ENCODE peak calls at places on chromosomes 12 and 14, in six cellular contexts. X is heart left ventricle, W is ovary, A is thoracic aorta, F is GM23338, D is lower leg skin. U is an unnamed sample.
A peak's percentile ranks its signal among the peaks of the same experiment; 100 is the strongest.

GRCh38 chr12:109445224-109445623 is 31.9 kb downstream of the KCTD10 start:
- DNase-seq in D (no peak), X (no peak), F (no peak), A (no peak), W (no peak), U (no peak)

GRCh38 chr12:121992059-121992879 is 29.4 kb upstream of the BCL7A start:
- DNase-seq in F (no peak), A (no peak), D (no peak), W (no peak), X (peak; percentile 56), U (no peak)

GRCh38 chr12:14664434-14665023 is 31.9 kb downstream of the GUCY2C start:
- DNase-seq in D (no peak), W (peak; percentile 23), F (peak; percentile 71), A (no peak), X (no peak), U (no peak)

GRCh38 chr14:24250354-24250753 is 7.9 kb upstream of the TINF2 start:
- DNase-seq in D (peak; percentile 32), F (no peak), A (no peak), W (no peak), X (no peak), U (no peak)

GRCh38 chr12:32198555-32198954 is 91.9 kb downstream of the BICD1 start:
- DNase-seq in W (no peak), A (no peak), F (no peak), D (no peak), X (no peak), U (no peak)

GRCh38 chr12:116087399-116087798 is 190.1 kb downstream of the MED13L start:
- DNase-seq in F (no peak), A (no peak), X (no peak), W (no peak), D (no peak), U (no peak)

GRCh38 chr12:13968281-13968680 is 13.1 kb downstream of the GRIN2B start:
- DNase-seq in X (no peak), F (no peak), A (no peak), W (no peak), D (no peak), U (no peak)

GRCh38 chr14:104551851-104552737 is 27.5 kb upstream of the C14orf180 start:
- DNase-seq in W (no peak), X (peak; percentile 47), A (no peak), D (peak; percentile 85), F (no peak), U (peak; percentile 50)

GRCh38 chr14:59461891-59462290 is 3.3 kb downstream of the GPR135 start:
- DNase-seq in A (no peak), X (no peak), F (no peak), W (no peak), D (no peak), U (no peak)

GRCh38 chr12:100687686-100688085 is 106.9 kb upstream of the ANO4 start:
- DNase-seq in W (no peak), F (no peak), D (no peak), X (no peak), A (no peak), U (no peak)

GRCh38 chr12:114399664-114400211 is 6.2 kb downstream of the TBX5 start:
- DNase-seq in W (no peak), X (no peak), D (no peak), A (no peak), F (peak; percentile 99), U (no peak)

GRCh38 chr12:96063046-96063445 is 27.7 kb upstream of the LTA4H start:
- DNase-seq in F (no peak), D (peak; percentile 15), A (no peak), X (no peak), W (no peak), U (no peak)

GRCh38 chr14:71266994-71267636 is 359.9 kb downstream of the PCNX1 start:
- DNase-seq in W (no peak), F (no peak), A (no peak), D (no peak), X (no peak), U (no peak)

GRCh38 chr14:49857427-49858003 is 4.9 kb upstream of the NEMF start:
- DNase-seq in F (no peak), D (no peak), W (no peak), A (no peak), X (no peak), U (no peak)

GRCh38 chr14:77119852-77120251 is 21.7 kb downstream of the ZDHHC22 start:
- DNase-seq in D (no peak), W (no peak), A (no peak), F (no peak), X (no peak), U (no peak)

GRCh38 chr12:43776498-43776897 is 17.7 kb downstream of the IRAK4 start:
- DNase-seq in D (no peak), F (peak; percentile 71), A (no peak), W (no peak), X (no peak), U (no peak)

GRCh38 chr12:77372026-77372425 is 306.7 kb upstream of the E2F7 start:
- DNase-seq in A (no peak), X (no peak), F (no peak), D (no peak), W (no peak), U (no peak)

GRCh38 chr12:113973109-113973904 is 7.2 kb upstream of the RBM19 start:
- DNase-seq in X (no peak), F (no peak), A (no peak), W (no peak), D (no peak), U (no peak)

GRCh38 chr12:9024512-9024911 is 35.2 kb downstream of the KLRG1 start:
- DNase-seq in D (no peak), X (no peak), A (no peak), W (no peak), F (no peak), U (no peak)

GRCh38 chr12:116955382-116956021 is 44.8 kb downstream of the FBXW8 start:
- DNase-seq in D (no peak), W (no peak), X (no peak), F (peak; percentile 15), A (no peak), U (no peak)

GRCh38 chr12:80317899-80318298 is 126.1 kb upstream of the PTPRQ start:
- DNase-seq in W (no peak), D (no peak), X (no peak), A (no peak), F (no peak), U (no peak)

DNA sequence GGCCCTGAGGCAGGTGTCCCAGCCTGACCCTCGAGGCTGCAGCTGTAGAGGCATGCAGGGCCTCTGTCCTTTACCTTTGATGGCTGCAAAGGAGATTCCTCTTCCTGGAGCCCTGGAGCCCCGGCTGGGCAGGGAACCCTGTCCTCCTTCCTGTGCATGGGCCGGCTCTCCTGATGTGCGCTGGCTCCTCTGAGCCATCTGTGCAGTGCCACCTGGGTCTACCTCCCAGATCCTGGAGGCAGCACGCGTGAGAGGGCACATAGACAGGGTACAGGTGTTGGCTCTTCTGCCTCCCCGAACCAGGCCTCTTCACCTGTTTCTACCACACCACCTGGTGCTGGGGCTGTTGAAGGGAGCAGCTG is 115.1 kb downstream of the BEGAIN start:
- DNase-seq in A (no peak), D (no peak), F (no peak), W (no peak), X (no peak), U (no peak)
- H3K4me3 ChIP-seq in A (no peak overlapping the region), D (no peak overlapping the region), F (no peak overlapping the region), W (no peak overlapping the region), X (no peak overlapping the region), U (no peak overlapping the region)

DNA sequence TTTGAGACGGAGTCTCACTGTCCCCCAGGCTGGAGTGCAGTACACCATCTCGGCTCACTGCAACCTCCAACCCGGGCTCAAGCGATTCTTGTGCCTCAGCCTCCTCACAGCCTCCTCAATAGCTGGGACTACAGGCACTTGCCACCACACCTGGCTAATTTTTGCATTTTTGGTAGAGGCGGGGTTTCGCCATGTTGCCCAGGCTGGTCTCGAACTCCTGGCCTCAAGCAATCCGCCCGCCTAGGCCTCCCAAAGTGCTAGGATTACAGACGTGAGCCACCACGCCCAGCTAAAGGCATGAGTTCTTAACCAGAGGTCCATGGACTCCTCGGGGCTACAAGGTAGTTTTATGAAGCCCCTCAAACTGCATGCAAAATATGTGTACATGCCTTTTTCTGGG is 2.1 kb downstream of the SARNP start:
- DNase-seq in X (no peak), F (no peak), W (no peak), A (no peak), D (no peak), U (no peak)
- H3K4me3 ChIP-seq in X (peak overlapping the region; percentile 3), F (peak overlapping the region; percentile 77), W (no peak overlapping the region), A (peak overlapping the region; percentile 96), D (no peak overlapping the region), U (no peak overlapping the region)

DNA sequence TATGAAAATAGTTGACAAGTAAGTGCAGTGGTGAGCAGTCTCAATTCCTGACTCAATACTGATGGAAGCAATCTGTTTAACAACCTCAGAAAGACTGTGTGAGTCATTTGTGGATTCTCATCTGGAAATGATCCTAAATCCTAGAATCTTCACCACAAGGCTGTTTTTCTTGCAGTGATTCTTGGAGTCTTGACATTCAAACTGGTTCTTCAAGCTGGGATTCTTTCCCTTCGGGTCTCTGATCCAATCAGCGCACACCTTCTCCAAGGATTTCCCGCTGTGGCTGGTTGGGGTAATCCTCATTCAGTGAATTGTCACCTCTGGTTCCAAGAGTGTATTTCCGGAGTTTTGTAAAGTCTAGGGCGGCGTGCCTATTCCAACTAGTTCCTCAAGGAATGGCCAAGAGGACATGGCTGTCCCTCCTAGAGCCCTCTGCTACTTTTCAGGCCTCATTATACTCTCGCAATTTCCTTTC is 37.7 kb upstream of the FOXJ2 start:
- DNase-seq in F (peak; percentile 43), X (no peak), D (no peak), A (no peak), W (no peak), U (no peak)
- H3K4me3 ChIP-seq in F (no peak overlapping the region), X (no peak overlapping the region), D (no peak overlapping the region), A (no peak overlapping the region), W (no peak overlapping the region), U (no peak overlapping the region)

DNA sequence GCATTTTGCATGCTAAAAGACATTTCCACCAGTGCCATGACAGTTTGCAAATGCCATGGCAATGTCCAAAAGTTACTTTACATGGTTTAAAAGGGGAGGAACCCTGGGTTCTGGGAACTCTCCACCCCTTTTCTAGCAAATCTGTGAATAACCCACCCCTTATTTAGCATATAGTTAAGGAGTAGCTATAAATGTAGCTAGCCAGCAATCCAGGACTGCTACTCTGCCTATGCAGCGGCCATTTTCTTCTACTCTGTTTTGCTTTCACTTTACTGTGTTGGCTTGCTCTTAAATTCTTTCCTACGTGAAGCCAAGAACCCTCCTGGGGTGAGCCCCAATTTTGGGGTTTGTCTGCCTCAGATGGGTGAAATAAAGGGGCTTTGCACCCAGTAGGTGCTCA is 141.0 kb downstream of the PTPN11 start:
- DNase-seq in F (no peak), X (no peak), A (no peak), D (no peak), W (no peak), U (no peak)
- H3K4me3 ChIP-seq in F (no peak overlapping the region), X (no peak overlapping the region), A (no peak overlapping the region), D (no peak overlapping the region), W (no peak overlapping the region), U (no peak overlapping the region)

GRCh38 chr14:99475660-99476059 is 5.0 kb downstream of the SETD3 start:
- DNase-seq in A (no peak), F (no peak), D (no peak), X (no peak), W (no peak), U (no peak)
- H3K4me3 ChIP-seq in A (no peak overlapping the region), F (no peak overlapping the region), D (no peak overlapping the region), X (no peak overlapping the region), W (no peak overlapping the region), U (no peak overlapping the region)

GRCh38 chr12:57743769-57744168 is 1.1 kb upstream of the TSPAN31 start:
- DNase-seq in W (no peak), F (no peak), A (no peak), X (no peak), D (no peak), U (no peak)
- H3K4me3 ChIP-seq in W (no peak overlapping the region), F (no peak overlapping the region), A (no peak overlapping the region), X (peak overlapping the region; percentile 82), D (no peak overlapping the region), U (no peak overlapping the region)

U was measured in pancreas.